ENCODE peak calls at places on chromosomes 16 and 17, in nine cellular contexts. One of them, this sample, is unnamed.

GRCh38 chr17:64399767-64400156 is 9.1 kb upstream of the PECAM1 start:
- DNase-seq in mucosa of descending colon: no peak
- DNase-seq in body of pancreas: no peak
- DNase-seq in astrocyte of the spinal cord: no peak
- DNase-seq in transverse colon: no peak
- DNase-seq in fibroblast of mammary gland: no peak
- DNase-seq in omental fat pad: no peak
- DNase-seq in dorsolateral prefrontal cortex: no peak
- DNase-seq in H9: no peak
- DNase-seq in this sample: no peak

GRCh38 chr16:79893445-79893844 is 292.9 kb upstream of the MAF start:
- DNase-seq in fibroblast of mammary gland: no peak
- DNase-seq in body of pancreas: no peak
- DNase-seq in mucosa of descending colon: no peak
- DNase-seq in H9: no peak
- DNase-seq in transverse colon: no peak
- DNase-seq in omental fat pad: no peak
- DNase-seq in dorsolateral prefrontal cortex: no peak
- DNase-seq in astrocyte of the spinal cord: no peak
- DNase-seq in this sample: no peak

GRCh38 chr17:75350029-75350428 is 55.4 kb downstream of the GRB2 start:
- DNase-seq in fibroblast of mammary gland: no peak
- DNase-seq in omental fat pad: no peak
- DNase-seq in mucosa of descending colon: no peak
- DNase-seq in body of pancreas: no peak
- DNase-seq in H9: no peak
- DNase-seq in astrocyte of the spinal cord: no peak
- DNase-seq in dorsolateral prefrontal cortex: no peak
- DNase-seq in transverse colon: no peak
- DNase-seq in this sample: no peak

GRCh38 chr16:7278636-7279035 is 54.0 kb upstream of the RBFOX1 start:
- DNase-seq in body of pancreas: no peak
- DNase-seq in H9: no peak
- DNase-seq in transverse colon: no peak
- DNase-seq in omental fat pad: no peak
- DNase-seq in mucosa of descending colon: no peak
- DNase-seq in fibroblast of mammary gland: no peak
- DNase-seq in astrocyte of the spinal cord: no peak
- DNase-seq in dorsolateral prefrontal cortex: no peak
- DNase-seq in this sample: no peak

GRCh38 chr16:88759245-88759975 is 25.6 kb downstream of the PIEZO1 start:
- DNase-seq in mucosa of descending colon: peak; percentile 76
- DNase-seq in H9: peak; percentile 78
- DNase-seq in omental fat pad: no peak
- DNase-seq in transverse colon: peak; percentile 85
- DNase-seq in fibroblast of mammary gland: peak; percentile 30
- DNase-seq in astrocyte of the spinal cord: peak; percentile 39
- DNase-seq in body of pancreas: no peak
- DNase-seq in dorsolateral prefrontal cortex: no peak
- DNase-seq in this sample: peak; percentile 30

GRCh38 chr16:30585022-30585399 is 486 bp downstream of the ZNF785 start:
- DNase-seq in fibroblast of mammary gland: peak; percentile 12
- DNase-seq in H9: peak; percentile 57
- DNase-seq in dorsolateral prefrontal cortex: no peak
- DNase-seq in omental fat pad: no peak
- DNase-seq in astrocyte of the spinal cord: no peak
- DNase-seq in transverse colon: peak; percentile 30
- DNase-seq in mucosa of descending colon: peak; percentile 37
- DNase-seq in body of pancreas: no peak
- DNase-seq in this sample: peak; percentile 26

GRCh38 chr16:6032438-6032837 is 934.8 kb upstream of the EEF2KMT start:
- DNase-seq in H9: no peak
- DNase-seq in fibroblast of mammary gland: no peak
- DNase-seq in body of pancreas: no peak
- DNase-seq in dorsolateral prefrontal cortex: no peak
- DNase-seq in transverse colon: no peak
- DNase-seq in mucosa of descending colon: no peak
- DNase-seq in astrocyte of the spinal cord: peak; percentile 3
- DNase-seq in omental fat pad: no peak
- DNase-seq in this sample: no peak

GRCh38 chr17:14471052-14471451 is 170.2 kb downstream of the HS3ST3B1 start:
- DNase-seq in H9: no peak
- DNase-seq in body of pancreas: no peak
- DNase-seq in omental fat pad: no peak
- DNase-seq in mucosa of descending colon: peak; percentile 12
- DNase-seq in dorsolateral prefrontal cortex: no peak
- DNase-seq in fibroblast of mammary gland: peak; percentile 62
- DNase-seq in transverse colon: peak; percentile 11
- DNase-seq in astrocyte of the spinal cord: peak; percentile 83
- DNase-seq in this sample: peak; percentile 2

GRCh38 chr17:2883544-2884203 is 87.4 kb downstream of the RAP1GAP2 start:
- DNase-seq in transverse colon: no peak
- DNase-seq in dorsolateral prefrontal cortex: no peak
- DNase-seq in fibroblast of mammary gland: peak; percentile 76
- DNase-seq in body of pancreas: peak; percentile 91
- DNase-seq in mucosa of descending colon: no peak
- DNase-seq in H9: no peak
- DNase-seq in astrocyte of the spinal cord: peak; percentile 17
- DNase-seq in omental fat pad: no peak
- DNase-seq in this sample: peak; percentile 50

GRCh38 chr16:30813821-30814189 is 26.8 kb upstream of the ZNF629 start:
- DNase-seq in H9: no peak
- DNase-seq in omental fat pad: no peak
- DNase-seq in mucosa of descending colon: no peak
- DNase-seq in astrocyte of the spinal cord: no peak
- DNase-seq in body of pancreas: no peak
- DNase-seq in dorsolateral prefrontal cortex: no peak
- DNase-seq in transverse colon: no peak
- DNase-seq in fibroblast of mammary gland: no peak
- DNase-seq in this sample: no peak

GRCh38 chr17:22131740-22132139 is 439.4 kb downstream of the KCNJ18 start:
- DNase-seq in fibroblast of mammary gland: no peak
- DNase-seq in omental fat pad: no peak
- DNase-seq in mucosa of descending colon: no peak
- DNase-seq in astrocyte of the spinal cord: no peak
- DNase-seq in transverse colon: no peak
- DNase-seq in body of pancreas: no peak
- DNase-seq in dorsolateral prefrontal cortex: no peak
- DNase-seq in H9: no peak
- DNase-seq in this sample: no peak

GRCh38 chr17:42520540-42520951 is 15.5 kb upstream of the NAGLU start:
- DNase-seq in omental fat pad: no peak
- DNase-seq in body of pancreas: no peak
- DNase-seq in transverse colon: no peak
- DNase-seq in astrocyte of the spinal cord: no peak
- DNase-seq in dorsolateral prefrontal cortex: no peak
- DNase-seq in fibroblast of mammary gland: no peak
- DNase-seq in mucosa of descending colon: no peak
- DNase-seq in H9: peak; percentile 42
- DNase-seq in this sample: no peak

GRCh38 chr17:63113167-63113566 is 147.1 kb downstream of the TANC2 start:
- DNase-seq in body of pancreas: no peak
- DNase-seq in dorsolateral prefrontal cortex: no peak
- DNase-seq in transverse colon: no peak
- DNase-seq in mucosa of descending colon: no peak
- DNase-seq in H9: no peak
- DNase-seq in astrocyte of the spinal cord: no peak
- DNase-seq in omental fat pad: no peak
- DNase-seq in fibroblast of mammary gland: peak; percentile 22
- DNase-seq in this sample: peak; percentile 23

GRCh38 chr16:1745181-1745899 is 26.0 kb downstream of the NME3 start:
- DNase-seq in dorsolateral prefrontal cortex: no peak
- DNase-seq in omental fat pad: no peak
- DNase-seq in body of pancreas: no peak
- DNase-seq in H9: no peak
- DNase-seq in transverse colon: no peak
- DNase-seq in astrocyte of the spinal cord: peak; percentile 77
- DNase-seq in mucosa of descending colon: no peak
- DNase-seq in fibroblast of mammary gland: peak; percentile 30
- DNase-seq in this sample: peak; percentile 18

GRCh38 chr16:4660454-4661007 is 32.8 kb upstream of the NUDT16L1 start:
- DNase-seq in astrocyte of the spinal cord: peak; percentile 68
- DNase-seq in omental fat pad: peak; percentile 58
- DNase-seq in transverse colon: peak; percentile 42
- DNase-seq in dorsolateral prefrontal cortex: no peak
- DNase-seq in body of pancreas: peak; percentile 64
- DNase-seq in mucosa of descending colon: peak; percentile 29
- DNase-seq in H9: no peak
- DNase-seq in fibroblast of mammary gland: peak; percentile 64
- DNase-seq in this sample: peak; percentile 68

GRCh38 chr16:1788708-1789100 is 4.8 kb downstream of the IGFALS start:
- DNase-seq in mucosa of descending colon: no peak
- DNase-seq in fibroblast of mammary gland: no peak
- DNase-seq in omental fat pad: no peak
- DNase-seq in body of pancreas: no peak
- DNase-seq in astrocyte of the spinal cord: no peak
- DNase-seq in H9: no peak
- DNase-seq in transverse colon: no peak
- DNase-seq in dorsolateral prefrontal cortex: no peak
- DNase-seq in this sample: no peak

GRCh38 chr17:48995871-48996695 is 1.1 kb upstream of the IGF2BP1 start:
- DNase-seq in astrocyte of the spinal cord: peak; percentile 29
- DNase-seq in omental fat pad: no peak
- DNase-seq in dorsolateral prefrontal cortex: no peak
- DNase-seq in fibroblast of mammary gland: no peak
- DNase-seq in transverse colon: no peak
- DNase-seq in body of pancreas: no peak
- DNase-seq in H9: peak; percentile 95
- DNase-seq in mucosa of descending colon: no peak
- DNase-seq in this sample: no peak

DNA sequence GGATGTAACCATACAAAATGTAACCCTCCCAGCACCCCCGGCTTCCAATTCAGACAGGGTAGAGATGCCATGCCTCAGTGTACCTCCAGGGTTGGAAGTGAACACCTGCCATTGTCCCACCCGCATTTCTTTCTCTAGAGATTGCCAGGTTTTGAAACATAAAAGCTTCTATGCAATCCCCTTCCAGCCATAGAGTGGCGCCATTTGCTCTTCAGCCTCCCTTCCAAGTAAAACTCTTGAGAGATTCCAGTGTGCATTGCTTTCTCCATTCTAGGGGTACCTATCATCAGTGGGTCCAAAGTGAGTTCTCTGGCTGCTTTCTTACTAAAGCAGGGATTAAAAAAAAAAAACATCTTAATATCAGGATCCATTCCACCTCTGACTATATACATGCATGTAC is 133.1 kb upstream of the RPL38 start:
- DNase-seq in transverse colon: no peak
- DNase-seq in mucosa of descending colon: no peak
- DNase-seq in astrocyte of the spinal cord: no peak
- DNase-seq in omental fat pad: no peak
- DNase-seq in body of pancreas: no peak
- DNase-seq in fibroblast of mammary gland: no peak
- DNase-seq in H9: no peak
- DNase-seq in dorsolateral prefrontal cortex: no peak
- DNase-seq in this sample: no peak
- TF ChIP-seq CTCF in transverse colon: no peak
- TF ChIP-seq CTCF in mucosa of descending colon: no peak
- TF ChIP-seq CTCF in astrocyte of the spinal cord: no peak
- TF ChIP-seq CTCF in omental fat pad: no peak
- TF ChIP-seq CTCF in body of pancreas: no peak
- TF ChIP-seq CTCF in fibroblast of mammary gland: no peak
- TF ChIP-seq CTCF in H9: peak; percentile 49
- TF ChIP-seq CTCF in dorsolateral prefrontal cortex: no peak
- TF ChIP-seq CTCF in this sample: no peak

GRCh38 chr17:9577402-9577709 is 914 bp downstream of the CFAP52 start:
- DNase-seq in fibroblast of mammary gland: peak; percentile 3
- DNase-seq in astrocyte of the spinal cord: no peak
- DNase-seq in H9: no peak
- DNase-seq in omental fat pad: no peak
- DNase-seq in dorsolateral prefrontal cortex: no peak
- DNase-seq in transverse colon: no peak
- DNase-seq in mucosa of descending colon: no peak
- DNase-seq in body of pancreas: no peak
- DNase-seq in this sample: peak; percentile 7
- TF ChIP-seq CTCF in fibroblast of mammary gland: no peak
- TF ChIP-seq CTCF in astrocyte of the spinal cord: no peak
- TF ChIP-seq CTCF in H9: no peak
- TF ChIP-seq CTCF in omental fat pad: no peak
- TF ChIP-seq CTCF in dorsolateral prefrontal cortex: no peak
- TF ChIP-seq CTCF in transverse colon: no peak
- TF ChIP-seq CTCF in mucosa of descending colon: no peak
- TF ChIP-seq CTCF in body of pancreas: no peak
- TF ChIP-seq CTCF in this sample: no peak

DNA sequence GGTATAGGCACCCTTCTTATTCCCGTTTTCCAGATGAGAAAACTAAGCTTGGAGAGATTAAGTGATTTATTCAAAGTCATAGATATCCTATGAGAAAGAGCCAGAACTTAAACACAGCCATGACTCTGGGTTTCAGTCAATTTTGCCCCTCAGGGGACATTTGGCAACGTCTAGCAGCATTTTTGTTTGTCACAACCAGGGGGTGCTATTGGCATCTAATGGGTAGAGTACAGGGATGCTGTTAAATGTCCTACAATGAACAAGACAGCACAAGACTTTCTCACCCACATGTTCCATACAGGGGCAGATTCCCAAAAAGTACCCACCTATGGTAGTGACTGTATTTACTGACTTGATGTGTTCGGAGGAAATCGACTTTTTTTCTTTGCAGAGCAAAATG is 4.8 kb upstream of the SHISA9 start:
- DNase-seq in transverse colon: no peak
- DNase-seq in omental fat pad: no peak
- DNase-seq in mucosa of descending colon: no peak
- DNase-seq in fibroblast of mammary gland: peak; percentile 52
- DNase-seq in dorsolateral prefrontal cortex: no peak
- DNase-seq in astrocyte of the spinal cord: peak; percentile 8
- DNase-seq in body of pancreas: no peak
- DNase-seq in H9: peak; percentile 50
- DNase-seq in this sample: peak; percentile 3
- TF ChIP-seq CTCF in transverse colon: peak; percentile 24
- TF ChIP-seq CTCF in omental fat pad: no peak
- TF ChIP-seq CTCF in mucosa of descending colon: no peak
- TF ChIP-seq CTCF in fibroblast of mammary gland: peak; percentile 69
- TF ChIP-seq CTCF in dorsolateral prefrontal cortex: peak; percentile 47
- TF ChIP-seq CTCF in astrocyte of the spinal cord: peak; percentile 47
- TF ChIP-seq CTCF in body of pancreas: peak; percentile 39
- TF ChIP-seq CTCF in H9: peak; percentile 83
- TF ChIP-seq CTCF in this sample: peak; percentile 26

DNA sequence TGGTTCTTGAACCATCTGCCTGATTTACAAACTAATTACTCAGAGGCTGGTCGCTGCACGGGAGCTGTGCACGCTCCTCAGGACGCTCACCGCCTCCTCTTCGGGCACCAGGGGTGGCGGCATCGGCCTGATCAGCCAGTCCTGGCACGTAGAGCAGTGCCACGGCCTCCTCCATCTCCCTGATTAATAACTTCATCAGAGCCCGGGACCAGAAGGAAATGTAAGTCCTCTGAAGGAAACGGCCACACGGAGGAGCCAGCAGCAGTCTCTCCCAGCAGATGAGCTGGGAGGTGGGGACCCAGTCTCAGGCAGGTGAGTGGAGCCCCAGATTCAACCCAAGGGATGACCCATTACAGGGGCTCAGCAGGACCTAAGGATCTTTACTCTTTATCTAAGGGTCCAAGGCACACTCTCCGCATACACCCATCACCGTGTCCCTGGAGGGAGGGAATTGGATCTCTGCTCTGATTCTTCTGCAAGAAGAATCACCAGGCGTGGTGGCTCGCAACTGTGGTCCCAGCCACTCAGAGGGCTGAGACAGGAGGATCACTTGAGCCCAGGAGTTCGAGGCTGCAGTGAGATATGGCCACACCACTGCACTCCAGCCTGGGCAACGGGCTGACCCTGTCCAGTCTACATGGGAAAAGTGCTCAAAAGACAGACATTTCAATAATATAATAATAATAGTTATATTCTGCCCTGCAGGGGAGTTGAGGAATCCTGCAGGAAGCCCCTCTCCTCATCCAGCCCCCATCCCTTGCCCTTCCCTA is 366.5 kb downstream of the SEC14L1 start:
- DNase-seq in omental fat pad: no peak
- DNase-seq in fibroblast of mammary gland: no peak
- DNase-seq in dorsolateral prefrontal cortex: peak; percentile 25
- DNase-seq in body of pancreas: no peak
- DNase-seq in mucosa of descending colon: no peak
- DNase-seq in astrocyte of the spinal cord: peak; percentile 21
- DNase-seq in H9: peak; percentile 66
- DNase-seq in transverse colon: peak; percentile 3
- DNase-seq in this sample: no peak
- TF ChIP-seq CTCF in omental fat pad: no peak
- TF ChIP-seq CTCF in fibroblast of mammary gland: no peak
- TF ChIP-seq CTCF in dorsolateral prefrontal cortex: no peak
- TF ChIP-seq CTCF in body of pancreas: no peak
- TF ChIP-seq CTCF in mucosa of descending colon: no peak
- TF ChIP-seq CTCF in astrocyte of the spinal cord: no peak
- TF ChIP-seq CTCF in H9: peak; percentile 43
- TF ChIP-seq CTCF in transverse colon: no peak
- TF ChIP-seq CTCF in this sample: no peak

This sample was measured in fibroblast of pulmonary artery.